ENCODE peak calls at places on chromosomes 3 and 15, in four cellular contexts. G is ovary, R is OCI-LY7, O is brain microvascular endothelial cell. A is an unnamed sample.
A peak's percentile ranks its signal among the peaks of the same experiment; 100 is the strongest.

GRCh38 chr3:117562000-117562399 is 852.4 kb downstream of the TUSC7 start:
- DNase-seq in G (no peak), R (no peak), O (no peak), A (no peak)

GRCh38 chr3:17639765-17640164 is 102.7 kb downstream of the TBC1D5 start:
- DNase-seq in G (no peak), R (no peak), O (peak; percentile 73), A (no peak)

GRCh38 chr15:74845208-74845568 is 2.2 kb upstream of the ULK3 start:
- DNase-seq in G (no peak), R (no peak), O (no peak), A (no peak)

GRCh38 chr15:87752250-87752951 is 504.1 kb downstream of the NTRK3 start:
- DNase-seq in G (no peak), R (no peak), O (peak; percentile 86), A (no peak)

GRCh38 chr3:11724615-11725339 is 81.1 kb upstream of the VGLL4 start:
- DNase-seq in G (no peak), R (no peak), O (no peak), A (no peak)

GRCh38 chr15:60137711-60138396 is 133.7 kb downstream of the FOXB1 start:
- DNase-seq in G (no peak), R (no peak), O (peak; percentile 52), A (no peak)

GRCh38 chr3:198032445-198032936 is 72.5 kb downstream of the LMLN start:
- DNase-seq in G (no peak), R (no peak), O (no peak), A (no peak)

GRCh38 chr15:96183927-96184266 is 146.6 kb upstream of the NR2F2 start:
- DNase-seq in G (no peak), R (no peak), O (no peak), A (no peak)

GRCh38 chr3:73350988-73351387 is 273.8 kb downstream of the PDZRN3 start:
- DNase-seq in G (no peak), R (no peak), O (no peak), A (no peak)

GRCh38 chr15:88274534-88275460 is 18.3 kb upstream of the NTRK3 start:
- DNase-seq in G (peak; percentile 35), R (peak; percentile 68), O (peak; percentile 44), A (peak; percentile 74)

GRCh38 chr3:37924453-37924852 is 62.8 kb downstream of the CTDSPL start:
- DNase-seq in G (no peak), R (no peak), O (no peak), A (no peak)

GRCh38 chr15:63181658-63182057 is 7.7 kb upstream of the RAB8B start:
- DNase-seq in G (no peak), R (no peak), O (no peak), A (no peak)

GRCh38 chr3:17162116-17162515 is 277.4 kb downstream of the PLCL2 start:
- DNase-seq in G (no peak), R (no peak), O (no peak), A (no peak)

GRCh38 chr3:1093216-1093615 is 392 bp downstream of the CNTN6 start:
- DNase-seq in G (no peak), R (no peak), O (no peak), A (no peak)

GRCh38 chr15:80856809-80857377 is 77.7 kb downstream of the CEMIP start:
- DNase-seq in G (no peak), R (no peak), O (no peak), A (peak; percentile 79)
- H3K27ac ChIP-seq in G (no peak overlapping the region), R (no peak overlapping the region), O (no peak overlapping the region), A (peak overlapping the region; percentile 61)

DNA sequence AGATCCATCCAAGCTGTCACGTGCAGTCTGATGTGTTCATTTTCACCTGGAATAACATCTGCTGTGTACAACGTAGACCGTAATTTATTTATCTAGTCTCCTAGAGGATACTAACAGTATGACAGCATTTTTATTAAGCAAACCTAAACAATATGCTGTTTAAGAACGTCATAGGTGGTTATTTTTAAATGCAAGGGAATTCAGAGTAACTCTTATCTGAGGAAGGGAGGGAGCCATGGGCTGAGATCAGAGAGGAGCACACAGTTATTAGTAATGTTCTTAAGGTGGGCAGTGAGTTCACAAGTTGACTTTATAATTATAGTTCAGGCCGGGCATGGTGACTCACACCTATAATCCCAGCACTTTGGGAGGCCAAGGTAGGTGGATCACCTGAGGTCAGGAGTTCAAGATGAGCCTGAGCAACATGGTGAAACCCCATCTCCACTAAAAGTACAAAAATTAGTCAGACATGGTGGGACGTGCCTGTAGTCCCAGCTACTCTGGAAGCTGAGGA is 193.6 kb downstream of the UACA start:
- DNase-seq in G (no peak), R (no peak), O (peak; percentile 39), A (no peak)
- H3K27ac ChIP-seq in G (no peak overlapping the region), R (no peak overlapping the region), O (no peak overlapping the region), A (no peak overlapping the region)

DNA sequence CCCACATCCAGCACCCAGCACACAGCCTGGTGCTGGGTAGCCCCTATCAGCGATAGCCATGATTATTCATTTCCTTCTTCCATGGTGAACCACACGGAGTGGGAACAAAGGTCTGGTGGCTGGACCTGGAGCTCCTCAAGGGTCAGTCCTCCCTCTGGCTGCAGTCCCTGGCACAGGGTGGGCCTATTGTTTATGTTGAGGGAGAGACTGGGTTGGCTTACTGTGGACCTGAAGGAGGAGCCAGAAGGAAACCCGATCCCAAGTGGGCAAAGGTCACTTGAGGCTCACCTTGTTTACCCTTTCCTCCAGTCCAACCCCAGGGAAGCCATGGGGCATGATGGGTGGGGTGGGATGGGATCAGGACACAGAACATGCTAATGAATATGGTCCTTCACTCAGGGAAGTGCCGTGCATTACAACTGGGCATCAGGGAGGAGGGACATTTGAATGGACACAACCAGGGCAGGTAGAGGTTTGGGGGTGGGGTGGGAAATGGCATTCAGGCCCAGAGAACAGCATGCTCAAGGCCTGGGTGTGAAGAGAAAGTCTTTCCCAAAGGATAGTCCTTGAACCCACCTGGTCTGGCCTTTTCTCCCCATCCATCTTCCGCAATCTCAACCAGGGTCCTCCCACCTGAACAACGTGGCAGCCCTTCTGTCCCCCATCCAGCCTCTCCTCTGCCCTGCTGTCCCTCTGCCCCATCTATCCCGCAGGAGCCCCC is 1.4 kb upstream of the PRKCD start:
- DNase-seq in G (no peak), R (no peak), O (no peak), A (no peak)
- H3K27ac ChIP-seq in G (no peak overlapping the region), R (peak overlapping the region; percentile 61), O (no peak overlapping the region), A (no peak overlapping the region)

GRCh38 chr3:193996205-193996604 is 139.7 kb upstream of the HES1 start:
- DNase-seq in G (no peak), R (no peak), O (no peak), A (no peak)
- H3K27ac ChIP-seq in G (no peak overlapping the region), R (no peak overlapping the region), O (no peak overlapping the region), A (no peak overlapping the region)

GRCh38 chr3:43689766-43690399 is 855 bp upstream of the ABHD5 start:
- DNase-seq in G (no peak), R (no peak), O (no peak), A (no peak)
- H3K27ac ChIP-seq in G (no peak overlapping the region), R (no peak overlapping the region), O (no peak overlapping the region), A (peak overlapping the region; percentile 96)

DNA sequence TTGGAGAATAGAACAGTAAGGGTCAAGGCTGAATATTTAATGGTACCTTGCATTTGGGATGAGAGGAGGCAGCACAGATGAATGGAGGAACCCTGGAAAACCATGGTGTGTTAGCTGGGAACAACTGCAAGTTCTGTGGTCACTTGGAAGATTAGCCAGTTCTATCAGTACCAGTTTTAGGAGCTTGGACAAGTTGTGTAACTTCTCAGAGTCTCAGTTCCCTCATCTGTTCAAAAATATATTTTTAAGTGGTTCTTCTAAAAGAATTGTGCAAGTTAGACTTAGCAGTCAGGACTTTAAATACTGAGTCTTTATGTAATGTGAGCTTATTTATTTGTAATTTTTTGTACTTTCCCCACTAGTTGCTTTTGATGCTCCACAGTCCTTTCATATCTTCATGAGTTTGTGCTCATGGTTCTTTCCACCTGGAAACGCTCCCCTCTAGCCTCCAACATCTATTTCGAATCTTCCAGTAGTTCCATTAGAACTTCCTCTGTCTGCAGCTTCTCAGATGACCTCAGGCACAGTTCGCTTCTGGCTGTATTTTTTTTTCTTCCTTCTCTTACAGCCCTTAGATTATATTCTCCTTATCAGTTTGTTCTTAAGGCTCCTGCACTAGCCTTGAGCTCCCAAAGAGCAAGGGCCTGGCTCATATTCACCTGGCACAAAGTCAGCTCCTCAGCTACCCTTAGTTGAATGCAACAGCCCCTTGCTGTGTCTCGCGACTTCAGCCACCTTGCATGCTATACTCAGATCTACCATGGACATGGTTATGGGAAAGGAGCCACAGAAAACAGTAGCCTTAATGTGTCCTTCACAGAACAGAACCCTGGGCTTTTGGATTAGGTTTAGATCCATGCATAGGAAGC is 27.1 kb downstream of the ITPR1 start:
- DNase-seq in G (no peak), R (no peak), O (no peak), A (no peak)
- H3K27ac ChIP-seq in G (no peak overlapping the region), R (no peak overlapping the region), O (no peak overlapping the region), A (peak overlapping the region; percentile 39)

GRCh38 chr15:37099321-37100108 is 834 bp downstream of the MEIS2 start:
- DNase-seq in G (peak; percentile 56), R (peak; percentile 84), O (no peak), A (no peak)
- H3K27ac ChIP-seq in G (peak overlapping the region; percentile 91), R (peak overlapping the region; percentile 96), O (peak overlapping the region; percentile 60), A (peak overlapping the region; percentile 87)